ENCODE peak calls at places on chromosomes 13 and 19, in eight cellular contexts. W is A549, P is uterus, B is tibial nerve, E is adrenal gland, V is suprapubic skin, N is transverse colon, M is Peyer's patch. X is an unnamed sample.

GRCh38 chr13:40130871-40131636 is 475.6 kb downstream of the COG6 start:
- DNase-seq in P (peak; percentile 75), B (no peak), E (peak; percentile 59), V (no peak), W (peak; percentile 70), N (peak; percentile 21), M (peak; percentile 59), X (no peak)

GRCh38 chr19:16160943-16161560 is 12.3 kb downstream of the CIB3 start:
- DNase-seq in N (peak; percentile 47), P (no peak), V (no peak), B (no peak), M (no peak), W (peak; percentile 60), E (no peak), X (no peak)

GRCh38 chr19:31353826-31354225 is 4.6 kb upstream of the TSHZ3 start:
- DNase-seq in B (no peak), V (no peak), W (no peak), M (no peak), E (no peak), P (no peak), N (no peak), X (no peak)

GRCh38 chr13:110257408-110257807 is 49.5 kb downstream of the COL4A1 start:
- DNase-seq in E (no peak), W (no peak), B (no peak), P (no peak), N (no peak), M (no peak), V (no peak), X (no peak)

GRCh38 chr13:114116734-114117133 is 15.7 kb downstream of the RASA3 start:
- DNase-seq in P (peak; percentile 3), E (no peak), V (no peak), B (no peak), W (no peak), N (no peak), M (no peak), X (no peak)

GRCh38 chr19:3407556-3408516 is 41.5 kb downstream of the NFIC start:
- DNase-seq in B (no peak), P (peak; percentile 65), V (no peak), N (no peak), E (no peak), M (no peak), W (no peak), X (peak; percentile 88)

GRCh38 chr13:35881360-35881759 is 249.8 kb downstream of the DCLK1 start:
- DNase-seq in B (no peak), P (no peak), M (no peak), V (no peak), E (no peak), W (no peak), N (no peak), X (no peak)

GRCh38 chr19:37933965-37934364 is 27.0 kb downstream of the SIPA1L3 start:
- DNase-seq in B (no peak), V (no peak), E (no peak), W (peak; percentile 67), P (no peak), N (no peak), M (peak; percentile 87), X (no peak)

GRCh38 chr19:35529241-35530218 is 1.4 kb upstream of the SBSN start:
- DNase-seq in W (no peak), P (no peak), E (no peak), B (no peak), M (no peak), V (no peak), N (no peak), X (no peak)

GRCh38 chr13:93558637-93559036 is 332.0 kb downstream of the GPC6 start:
- DNase-seq in W (no peak), V (no peak), E (no peak), P (no peak), M (no peak), B (no peak), N (no peak), X (no peak)

GRCh38 chr19:5826531-5827341 is 12.8 kb downstream of the FUT6 start:
- DNase-seq in P (no peak), V (no peak), M (peak; percentile 83), N (peak; percentile 88), W (peak; percentile 70), B (no peak), E (peak; percentile 83), X (peak; percentile 91)

GRCh38 chr13:100852146-100852545 is 177.6 kb upstream of the TMTC4 start:
- DNase-seq in W (no peak), B (no peak), N (no peak), E (no peak), V (no peak), P (no peak), M (no peak), X (no peak)

GRCh38 chr13:112647256-112647655 is 42.6 kb upstream of the ATP11A start:
- DNase-seq in W (no peak), E (no peak), N (no peak), B (no peak), P (no peak), M (no peak), V (no peak), X (no peak)

GRCh38 chr13:30810261-30810701 is 74.9 kb downstream of the ALOX5AP start:
- DNase-seq in B (no peak), M (no peak), N (no peak), P (no peak), E (no peak), W (no peak), V (no peak), X (peak; percentile 53)

GRCh38 chr13:30807392-30807791 is 72.0 kb downstream of the ALOX5AP start:
- DNase-seq in N (no peak), V (no peak), W (no peak), B (no peak), P (no peak), E (no peak), M (no peak), X (peak; percentile 25)

GRCh38 chr13:30809787-30810186 is 74.4 kb downstream of the ALOX5AP start:
- DNase-seq in N (no peak), M (no peak), W (no peak), E (no peak), V (no peak), B (no peak), P (no peak), X (peak; percentile 12)

GRCh38 chr13:30806784-30807183 is 71.4 kb downstream of the ALOX5AP start:
- DNase-seq in P (no peak), V (no peak), N (no peak), W (peak; percentile 13), B (no peak), M (no peak), E (no peak), X (no peak)

GRCh38 chr13:30808600-30808999 is 73.3 kb downstream of the ALOX5AP start:
- DNase-seq in N (no peak), W (no peak), M (no peak), P (no peak), E (no peak), B (no peak), V (no peak), X (peak; percentile 19)
- H3K4me3 ChIP-seq in N (no peak overlapping the region), W (no peak overlapping the region), M (no peak overlapping the region), P (no peak overlapping the region), E (no peak overlapping the region), B (no peak overlapping the region), V (no peak overlapping the region), X (no peak overlapping the region)

DNA sequence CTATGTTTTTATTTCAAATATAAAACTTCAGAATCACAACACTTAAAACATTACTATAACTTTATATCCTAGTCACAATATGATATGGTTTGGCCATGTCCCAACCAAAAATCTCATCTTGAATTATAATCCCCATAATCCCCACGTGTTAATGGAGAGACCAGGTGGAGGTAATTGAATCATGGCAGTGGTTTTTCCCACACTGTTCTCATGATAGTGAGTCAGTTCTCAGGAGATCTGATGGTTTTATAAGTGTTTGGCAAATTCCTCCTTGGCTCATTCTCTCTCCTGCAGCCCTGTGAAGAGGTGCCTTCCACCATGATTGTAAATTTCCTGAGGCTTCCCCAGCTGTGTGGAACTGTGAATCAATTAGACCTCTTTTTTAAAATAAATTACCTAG is 307.6 kb downstream of the SPRY2 start:
- DNase-seq in E (no peak), M (no peak), V (no peak), B (no peak), W (no peak), P (no peak), N (no peak), X (no peak)
- H3K27ac ChIP-seq in E (no peak overlapping the region), M (no peak overlapping the region), V (no peak overlapping the region), B (no peak overlapping the region), W (no peak overlapping the region), P (no peak overlapping the region), N (no peak overlapping the region), X (no peak overlapping the region)

GRCh38 chr19:10720607-10721125 is 2.8 kb downstream of the DNM2 start:
- DNase-seq in B (no peak), V (no peak), W (no peak), P (no peak), N (no peak), E (no peak), M (no peak), X (no peak)

GRCh38 chr19:10717054-10717355 is 874 bp upstream of the DNM2 start:
- DNase-seq in P (no peak), N (no peak), E (no peak), V (no peak), M (no peak), B (no peak), W (no peak), X (no peak)

GRCh38 chr19:10719466-10719961 is 1.6 kb downstream of the DNM2 start:
- DNase-seq in B (no peak), W (no peak), E (no peak), N (peak; percentile 49), M (no peak), P (no peak), V (no peak), X (no peak)

GRCh38 chr19:10718205-10719196 is 622 bp downstream of the DNM2 start:
- DNase-seq in P (no peak), W (no peak), E (peak; percentile 53), M (no peak), B (no peak), V (peak; percentile 82), N (peak; percentile 41), X (no peak)

DNA sequence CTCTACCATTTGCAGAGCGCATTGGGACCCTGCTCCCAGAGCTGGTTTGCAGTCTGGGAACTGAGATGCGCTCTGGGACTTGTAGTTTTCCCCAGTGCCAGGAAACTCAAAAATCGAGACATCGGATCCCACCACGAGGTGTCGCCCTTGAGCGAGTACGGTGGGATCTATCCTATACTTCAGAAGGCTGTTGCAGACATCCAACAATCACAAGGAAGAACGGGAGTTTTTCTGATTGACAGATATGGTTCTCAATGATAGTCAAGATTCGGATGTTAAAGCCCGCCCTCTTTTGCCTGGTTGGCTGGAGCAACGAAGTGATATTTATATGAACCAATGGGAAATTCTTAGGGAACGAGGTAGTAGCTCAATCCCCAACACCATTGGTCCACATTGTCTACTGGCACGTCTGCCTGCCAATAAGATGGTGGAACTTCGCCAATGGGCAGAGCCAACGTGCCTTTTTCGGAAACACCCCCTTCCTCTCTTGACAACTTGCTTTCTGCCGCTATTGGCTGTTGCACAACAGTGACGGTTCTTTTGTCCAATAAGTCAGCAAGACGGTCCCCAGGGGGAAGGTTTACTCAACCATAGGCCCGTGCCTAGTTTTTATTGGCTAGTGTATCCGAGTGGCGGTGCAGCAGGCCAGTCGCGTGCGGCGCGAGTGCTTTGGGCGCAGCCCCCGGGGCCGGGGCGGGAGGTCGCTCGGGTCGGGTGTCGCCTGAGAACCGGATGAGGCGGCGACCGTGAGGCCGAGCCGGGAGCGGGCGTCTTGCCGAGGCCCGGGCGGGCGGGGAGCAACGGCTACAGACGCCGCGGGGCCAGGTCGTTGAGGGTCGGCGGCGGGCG is at the start of gene DNM2:
- DNase-seq in P (peak; percentile 100), M (peak; percentile 99), W (peak; percentile 100), V (peak; percentile 99), B (peak; percentile 96), N (peak; percentile 99), E (peak; percentile 99), X (peak; percentile 100)
- TF ChIP-seq POLR2A in P (peak; percentile 56), M (peak; percentile 94), W (peak; percentile 61), V (peak; percentile 48), B (peak; percentile 46), N (peak; percentile 77), E (peak; percentile 64), X (peak; percentile 24)

GRCh38 chr19:33437351-33438015 is 64.0 kb downstream of the CEBPG start:
- DNase-seq in E (no peak), N (no peak), W (no peak), V (no peak), P (no peak), B (no peak), M (no peak), X (peak; percentile 27)
- H3K4me3 ChIP-seq in E (no peak overlapping the region), N (no peak overlapping the region), W (no peak overlapping the region), V (no peak overlapping the region), P (no peak overlapping the region), B (no peak overlapping the region), M (no peak overlapping the region), X (no peak overlapping the region)

X was measured in sigmoid colon.